ENCODE peak calls at places on chromosomes 7 and 10, in five cellular contexts. One of them, this sample, is unnamed.

GRCh38 chr7:10116511-10116910 is 857.2 kb upstream of the PHF14 start:
- DNase-seq in astrocyte: no peak
- DNase-seq in HFFc6: no peak
- DNase-seq in cardiac fibroblast: no peak
- DNase-seq in GM06990: no peak
- DNase-seq in this sample: no peak

GRCh38 chr7:19558527-19558926 is 150.3 kb downstream of the POLR1F start:
- DNase-seq in astrocyte: peak
- DNase-seq in HFFc6: no peak
- DNase-seq in cardiac fibroblast: peak
- DNase-seq in GM06990: no peak
- DNase-seq in this sample: no peak

GRCh38 chr7:131869186-131869862 is 312.9 kb upstream of the PODXL start:
- DNase-seq in astrocyte: no peak
- DNase-seq in HFFc6: no peak
- DNase-seq in cardiac fibroblast: no peak
- DNase-seq in GM06990: no peak
- DNase-seq in this sample: no peak

GRCh38 chr10:69879628-69880257 is 78.0 kb downstream of the COL13A1 start:
- DNase-seq in astrocyte: no peak
- DNase-seq in HFFc6: no peak
- DNase-seq in cardiac fibroblast: no peak
- DNase-seq in GM06990: no peak
- DNase-seq in this sample: no peak

GRCh38 chr7:18770154-18770807 is 274.7 kb downstream of the HDAC9 start:
- DNase-seq in astrocyte: peak
- DNase-seq in HFFc6: peak
- DNase-seq in cardiac fibroblast: peak
- DNase-seq in GM06990: no peak
- DNase-seq in this sample: no peak

GRCh38 chr10:30270247-30270646 is 78.8 kb downstream of the MTPAP start:
- DNase-seq in astrocyte: no peak
- DNase-seq in HFFc6: peak
- DNase-seq in cardiac fibroblast: peak
- DNase-seq in GM06990: no peak
- DNase-seq in this sample: no peak

GRCh38 chr7:12210179-12211053 is 678 bp upstream of the TMEM106B start:
- DNase-seq in astrocyte: peak
- DNase-seq in HFFc6: no peak
- DNase-seq in cardiac fibroblast: no peak
- DNase-seq in GM06990: no peak
- DNase-seq in this sample: peak

GRCh38 chr7:157675427-157675930 is 338.7 kb downstream of the DNAJB6 start:
- DNase-seq in astrocyte: no peak
- DNase-seq in HFFc6: no peak
- DNase-seq in cardiac fibroblast: no peak
- DNase-seq in GM06990: no peak
- DNase-seq in this sample: no peak

GRCh38 chr10:43124574-43125273 is 13.5 kb upstream of the CSGALNACT2 start:
- DNase-seq in astrocyte: no peak
- DNase-seq in HFFc6: no peak
- DNase-seq in cardiac fibroblast: no peak
- DNase-seq in GM06990: no peak
- DNase-seq in this sample: no peak

GRCh38 chr7:112759905-112760304 is 30.3 kb downstream of the TMEM168 start:
- DNase-seq in astrocyte: no peak
- DNase-seq in HFFc6: no peak
- DNase-seq in cardiac fibroblast: peak
- DNase-seq in GM06990: no peak
- DNase-seq in this sample: no peak

GRCh38 chr7:67618569-67619543 is 622.2 kb downstream of the TYW1 start:
- DNase-seq in astrocyte: no peak
- DNase-seq in HFFc6: no peak
- DNase-seq in cardiac fibroblast: no peak
- DNase-seq in GM06990: no peak
- DNase-seq in this sample: no peak

GRCh38 chr7:133070562-133070961 is 11.3 kb downstream of the CHCHD3 start:
- DNase-seq in astrocyte: no peak
- DNase-seq in HFFc6: no peak
- DNase-seq in cardiac fibroblast: no peak
- DNase-seq in GM06990: no peak
- DNase-seq in this sample: no peak

GRCh38 chr7:155818820-155819168 is 6.5 kb upstream of the SHH start:
- DNase-seq in astrocyte: no peak
- DNase-seq in HFFc6: no peak
- DNase-seq in cardiac fibroblast: no peak
- DNase-seq in GM06990: no peak
- DNase-seq in this sample: no peak
- TF ChIP-seq CTCF in astrocyte: no peak
- TF ChIP-seq CTCF in HFFc6: no peak
- TF ChIP-seq CTCF in cardiac fibroblast: no peak
- TF ChIP-seq CTCF in GM06990: no peak
- TF ChIP-seq CTCF in this sample: no peak

GRCh38 chr7:2830609-2831376 is 13.3 kb downstream of the GNA12 start:
- DNase-seq in astrocyte: peak
- DNase-seq in HFFc6: no peak
- DNase-seq in cardiac fibroblast: peak
- DNase-seq in GM06990: no peak
- DNase-seq in this sample: no peak
- TF ChIP-seq CTCF in astrocyte: no peak
- TF ChIP-seq CTCF in HFFc6: no peak
- TF ChIP-seq CTCF in cardiac fibroblast: no peak
- TF ChIP-seq CTCF in GM06990: no peak
- TF ChIP-seq CTCF in this sample: no peak

DNA sequence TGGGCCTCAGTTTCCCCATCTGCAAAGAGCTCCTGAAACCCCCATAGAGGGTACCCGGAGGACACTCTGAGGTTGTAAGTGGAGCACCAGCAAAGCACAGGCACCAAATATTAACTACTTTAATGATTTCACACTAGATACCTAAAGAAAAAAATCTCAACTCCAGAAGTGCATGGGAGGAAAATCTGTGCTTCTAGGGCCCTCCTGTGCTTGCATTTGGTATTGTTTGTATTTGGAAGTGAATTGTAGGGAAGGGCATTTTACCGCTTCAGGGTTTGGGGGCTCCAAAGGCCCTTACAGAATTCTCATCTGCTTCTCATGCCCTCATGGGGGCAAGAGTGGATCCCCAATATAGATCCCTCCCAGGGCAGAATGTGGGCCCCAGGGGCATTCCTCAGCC is 22.4 kb upstream of the DRGX start:
- DNase-seq in astrocyte: no peak
- DNase-seq in HFFc6: no peak
- DNase-seq in cardiac fibroblast: no peak
- DNase-seq in GM06990: no peak
- DNase-seq in this sample: no peak
- TF ChIP-seq CTCF in astrocyte: no peak
- TF ChIP-seq CTCF in HFFc6: peak
- TF ChIP-seq CTCF in cardiac fibroblast: no peak
- TF ChIP-seq CTCF in GM06990: no peak
- TF ChIP-seq CTCF in this sample: peak

GRCh38 chr10:34731885-34732701 is 83.0 kb downstream of the PARD3 start:
- DNase-seq in astrocyte: peak
- DNase-seq in HFFc6: peak
- DNase-seq in cardiac fibroblast: peak
- DNase-seq in GM06990: no peak
- DNase-seq in this sample: no peak

GRCh38 chr10:34731213-34731612 is 83.9 kb downstream of the PARD3 start:
- DNase-seq in astrocyte: no peak
- DNase-seq in HFFc6: no peak
- DNase-seq in cardiac fibroblast: no peak
- DNase-seq in GM06990: no peak
- DNase-seq in this sample: no peak

GRCh38 chr10:34734918-34735317 is 80.2 kb downstream of the PARD3 start:
- DNase-seq in astrocyte: no peak
- DNase-seq in HFFc6: no peak
- DNase-seq in cardiac fibroblast: no peak
- DNase-seq in GM06990: no peak
- DNase-seq in this sample: no peak

GRCh38 chr10:34730726-34731125 is 84.4 kb downstream of the PARD3 start:
- DNase-seq in astrocyte: peak
- DNase-seq in HFFc6: no peak
- DNase-seq in cardiac fibroblast: no peak
- DNase-seq in GM06990: no peak
- DNase-seq in this sample: no peak

DNA sequence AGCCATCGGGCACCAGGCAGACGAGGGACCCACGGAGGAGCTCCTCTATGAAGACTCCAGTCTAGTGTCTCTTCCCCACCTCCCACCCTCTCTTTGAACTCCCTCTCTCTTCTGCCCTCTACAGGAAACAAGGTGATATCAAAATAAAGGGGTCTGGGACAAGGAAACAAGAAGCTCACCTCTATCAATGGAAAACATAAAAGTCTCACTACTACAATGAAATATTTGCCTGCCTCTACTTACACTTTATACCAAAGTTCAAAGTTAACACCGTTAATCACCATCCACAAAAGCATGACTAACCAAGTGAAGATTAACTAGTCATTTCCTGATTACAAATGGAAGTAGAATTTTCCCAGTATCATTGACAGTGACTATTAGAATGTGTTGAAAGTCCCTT is 82.2 kb downstream of the PARD3 start:
- DNase-seq in astrocyte: peak
- DNase-seq in HFFc6: no peak
- DNase-seq in cardiac fibroblast: peak
- DNase-seq in GM06990: no peak
- DNase-seq in this sample: no peak
- TF ChIP-seq CTCF in astrocyte: no peak
- TF ChIP-seq CTCF in HFFc6: peak
- TF ChIP-seq CTCF in cardiac fibroblast: peak
- TF ChIP-seq CTCF in GM06990: peak
- TF ChIP-seq CTCF in this sample: peak

This sample was measured in Calu3.